ENCODE peak calls at places on chromosomes 7 and 10, in four cellular contexts. One of them, this sample, is unnamed.

GRCh38 chr7:84302949-84303348 is 108.4 kb upstream of the SEMA3A start:
- DNase-seq in K562: no peak
- DNase-seq in HepG2: no peak
- DNase-seq in A549: no peak
- DNase-seq in this sample: no peak

GRCh38 chr7:99224263-99224947 is 16.5 kb upstream of the KPNA7 start:
- DNase-seq in HepG2: peak; percentile 54
- DNase-seq in A549: peak; percentile 70
- DNase-seq in K562: peak; percentile 69
- DNase-seq in this sample: no peak

GRCh38 chr10:88659725-88660592 is 4.3 kb upstream of the LIPF start:
- DNase-seq in A549: no peak
- DNase-seq in HepG2: no peak
- DNase-seq in K562: no peak
- DNase-seq in this sample: no peak

GRCh38 chr7:129066290-129067131 is 11.6 kb upstream of the TNPO3 start:
- DNase-seq in K562: peak; percentile 80
- DNase-seq in HepG2: no peak
- DNase-seq in A549: peak; percentile 26
- DNase-seq in this sample: peak; percentile 38

GRCh38 chr10:31071232-31071999 is 39.8 kb upstream of the ZNF438 start:
- DNase-seq in A549: no peak
- DNase-seq in K562: no peak
- DNase-seq in HepG2: no peak
- DNase-seq in this sample: no peak

GRCh38 chr10:79126351-79126750 is 57.6 kb downstream of the ZMIZ1 start:
- DNase-seq in HepG2: no peak
- DNase-seq in K562: no peak
- DNase-seq in A549: no peak
- DNase-seq in this sample: no peak

GRCh38 chr7:30412810-30413504 is 65.6 kb downstream of the NOD1 start:
- DNase-seq in K562: peak; percentile 48
- DNase-seq in A549: peak; percentile 66
- DNase-seq in HepG2: peak; percentile 88
- DNase-seq in this sample: no peak

GRCh38 chr10:33703897-33704825 is 369.7 kb upstream of the NRP1 start:
- DNase-seq in A549: no peak
- DNase-seq in K562: no peak
- DNase-seq in HepG2: no peak
- DNase-seq in this sample: no peak

GRCh38 chr7:45980181-45980905 is 59.3 kb upstream of the IGFBP3 start:
- DNase-seq in K562: no peak
- DNase-seq in A549: no peak
- DNase-seq in HepG2: no peak
- DNase-seq in this sample: no peak

GRCh38 chr7:18086165-18087030 is 58.8 kb upstream of the PRPS1L1 start:
- DNase-seq in A549: peak; percentile 18
- DNase-seq in HepG2: no peak
- DNase-seq in K562: peak; percentile 25
- DNase-seq in this sample: peak; percentile 36

GRCh38 chr7:70042533-70042932 is 444.3 kb downstream of the AUTS2 start:
- DNase-seq in K562: no peak
- DNase-seq in A549: no peak
- DNase-seq in HepG2: no peak
- DNase-seq in this sample: no peak
- TF ChIP-seq HMGXB4 in K562: no peak
- TF ChIP-seq HMGXB4 in A549: no peak
- TF ChIP-seq HMGXB4 in HepG2: no peak
- TF ChIP-seq HMGXB4 in this sample: no peak

GRCh38 chr7:50308301-50309129 is 4.0 kb downstream of the IKZF1 start:
- DNase-seq in HepG2: no peak
- DNase-seq in K562: peak; percentile 41
- DNase-seq in A549: no peak
- DNase-seq in this sample: no peak
- TF ChIP-seq HMGXB4 in HepG2: no peak
- TF ChIP-seq HMGXB4 in K562: no peak
- TF ChIP-seq HMGXB4 in A549: no peak
- TF ChIP-seq HMGXB4 in this sample: no peak

GRCh38 chr10:58465641-58466040 is 47.0 kb upstream of the BICC1 start:
- DNase-seq in A549: no peak
- DNase-seq in K562: no peak
- DNase-seq in HepG2: no peak
- DNase-seq in this sample: no peak
- TF ChIP-seq HMGXB4 in A549: no peak
- TF ChIP-seq HMGXB4 in K562: no peak
- TF ChIP-seq HMGXB4 in HepG2: no peak
- TF ChIP-seq HMGXB4 in this sample: no peak

GRCh38 chr7:120586561-120586960 is 271.4 kb downstream of the TSPAN12 start:
- DNase-seq in A549: no peak
- DNase-seq in K562: no peak
- DNase-seq in HepG2: no peak
- DNase-seq in this sample: no peak
- TF ChIP-seq HMGXB4 in A549: no peak
- TF ChIP-seq HMGXB4 in K562: no peak
- TF ChIP-seq HMGXB4 in HepG2: no peak
- TF ChIP-seq HMGXB4 in this sample: no peak

DNA sequence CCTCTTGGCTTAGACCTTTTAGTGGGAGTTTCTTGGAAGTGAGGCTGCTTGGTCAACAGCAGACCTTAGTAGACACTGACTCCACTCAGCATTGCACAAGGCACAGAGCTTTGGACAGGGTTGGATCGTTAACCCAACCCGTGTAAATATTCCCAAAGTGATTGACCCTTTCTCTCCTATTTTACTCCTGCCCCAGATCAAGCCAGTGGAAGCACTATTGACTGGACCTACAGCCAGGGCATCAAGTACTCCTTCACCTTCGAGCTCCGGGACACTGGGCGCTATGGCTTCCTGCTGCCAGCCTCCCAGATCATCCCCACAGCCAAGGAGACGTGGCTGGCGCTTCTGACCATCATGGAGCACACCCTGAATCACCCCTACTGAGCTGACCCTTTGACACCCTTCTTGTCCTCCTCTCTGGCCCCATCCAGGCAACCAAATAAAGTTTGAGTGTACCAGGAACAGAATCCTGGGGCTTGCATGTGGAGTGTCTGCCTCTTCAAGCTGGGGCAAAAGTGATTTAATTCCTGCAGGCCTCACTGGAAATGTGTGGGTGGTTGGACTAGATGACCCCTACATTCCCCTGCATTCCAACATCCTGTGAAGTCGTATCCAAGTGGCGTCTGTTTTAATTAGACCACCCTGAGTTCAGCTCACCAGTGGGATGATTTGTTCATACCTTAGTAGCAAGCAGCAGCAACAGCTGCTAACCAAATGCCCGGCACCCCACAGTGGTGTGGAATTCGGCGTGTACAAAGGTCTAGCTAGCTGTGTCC is 7.5 kb downstream of the CPA1 start:
- DNase-seq in HepG2: no peak
- DNase-seq in A549: no peak
- DNase-seq in K562: no peak
- DNase-seq in this sample: no peak
- TF ChIP-seq HMGXB4 in HepG2: no peak
- TF ChIP-seq HMGXB4 in A549: no peak
- TF ChIP-seq HMGXB4 in K562: no peak
- TF ChIP-seq HMGXB4 in this sample: no peak

This sample was measured in WTC11.